ENCODE peak calls at places on chromosomes 2 and 18, in ten cellular contexts. S is fibroblast of lung; C is tibial artery; D is Caco-2; O is heart right ventricle; N is GM23338; V is CD8-positive, alpha-beta T cell; U is left ventricle myocardium inferior; J is A549; G is ascending aorta. E is an unnamed sample.

GRCh38 chr2:63364866-63365265 is 223.4 kb downstream of the WDPCP start:
- DNase-seq in S (no peak), C (no peak), D (no peak), O (no peak), N (no peak), V (no peak), U (no peak), J (no peak), G (no peak), E (no peak)

GRCh38 chr18:48138211-48138610 is 207.8 kb upstream of the SMAD2 start:
- DNase-seq in S (no peak), C (no peak), D (no peak), O (no peak), N (peak), V (no peak), U (no peak), J (no peak), G (no peak), E (no peak)

GRCh38 chr2:45986509-45986908 is 310.7 kb upstream of the EPAS1 start:
- DNase-seq in S (no peak), C (peak), D (no peak), O (no peak), N (no peak), V (no peak), U (no peak), J (no peak), G (no peak), E (no peak)

GRCh38 chr2:23622466-23622865 is 237.5 kb downstream of the KLHL29 start:
- DNase-seq in S (no peak), C (no peak), D (no peak), O (no peak), N (no peak), V (no peak), U (no peak), J (no peak), G (no peak), E (no peak)

GRCh38 chr2:74845991-74846390 is 12.1 kb downstream of the HK2 start:
- DNase-seq in S (peak), C (no peak), D (no peak), O (no peak), N (no peak), V (no peak), U (no peak), J (no peak), G (no peak), E (peak)

GRCh38 chr2:109256921-109257320 is 127.9 kb downstream of the SH3RF3 start:
- DNase-seq in S (peak), C (peak), D (no peak), O (no peak), N (no peak), V (no peak), U (no peak), J (no peak), G (peak), E (peak)

GRCh38 chr18:44937985-44938384 is 257.3 kb downstream of the SETBP1 start:
- DNase-seq in S (no peak), C (no peak), D (no peak), O (no peak), N (no peak), V (no peak), U (no peak), J (no peak), G (no peak), E (no peak)

GRCh38 chr2:27703638-27704341 is 40.1 kb downstream of the SLC4A1AP start:
- DNase-seq in S (peak), C (peak), D (peak), O (peak), N (peak), V (peak), U (peak), J (peak), G (peak), E (peak)

GRCh38 chr2:43323810-43324588 is 97.6 kb upstream of the ZFP36L2 start:
- DNase-seq in S (no peak), C (peak), D (no peak), O (peak), N (no peak), V (no peak), U (peak), J (no peak), G (peak), E (no peak)

GRCh38 chr2:44931177-44931795 is 10.2 kb upstream of the SIX3 start:
- DNase-seq in S (no peak), C (no peak), D (peak), O (no peak), N (no peak), V (no peak), U (no peak), J (no peak), G (peak), E (no peak)

GRCh38 chr18:46622451-46622850 is 34.6 kb downstream of the LOXHD1 start:
- DNase-seq in S (no peak), C (no peak), D (no peak), O (no peak), N (no peak), V (no peak), U (no peak), J (no peak), G (no peak), E (no peak)

GRCh38 chr2:37575780-37576179 is 95.7 kb downstream of the CDC42EP3 start:
- DNase-seq in S (no peak), C (no peak), D (no peak), O (no peak), N (no peak), V (no peak), U (no peak), J (no peak), G (no peak), E (peak)
- TF ChIP-seq CTCF in S (no peak), C (no peak), D (no peak), O (no peak), N (peak), V (no peak), U (no peak), J (no peak), G (no peak), E (peak)

GRCh38 chr2:232419245-232420072 is 12.8 kb downstream of the ALPG start:
- DNase-seq in S (no peak), C (no peak), D (no peak), O (no peak), N (peak), V (no peak), U (no peak), J (no peak), G (no peak), E (no peak)
- H3K4me3 ChIP-seq in S (no peak), C (peak), D (no peak), O (peak), N (peak), V (no peak), U (peak), J (peak), G (peak), E (no peak)

GRCh38 chr2:111116016-111116746 is 4.5 kb upstream of the BCL2L11 start:
- DNase-seq in S (no peak), C (no peak), D (no peak), O (no peak), N (no peak), V (no peak), U (no peak), J (no peak), G (no peak), E (no peak)
- TF ChIP-seq CTCF in S (no peak), C (no peak), D (no peak), O (no peak), N (no peak), V (no peak), U (no peak), J (no peak), G (no peak), E (no peak)

DNA sequence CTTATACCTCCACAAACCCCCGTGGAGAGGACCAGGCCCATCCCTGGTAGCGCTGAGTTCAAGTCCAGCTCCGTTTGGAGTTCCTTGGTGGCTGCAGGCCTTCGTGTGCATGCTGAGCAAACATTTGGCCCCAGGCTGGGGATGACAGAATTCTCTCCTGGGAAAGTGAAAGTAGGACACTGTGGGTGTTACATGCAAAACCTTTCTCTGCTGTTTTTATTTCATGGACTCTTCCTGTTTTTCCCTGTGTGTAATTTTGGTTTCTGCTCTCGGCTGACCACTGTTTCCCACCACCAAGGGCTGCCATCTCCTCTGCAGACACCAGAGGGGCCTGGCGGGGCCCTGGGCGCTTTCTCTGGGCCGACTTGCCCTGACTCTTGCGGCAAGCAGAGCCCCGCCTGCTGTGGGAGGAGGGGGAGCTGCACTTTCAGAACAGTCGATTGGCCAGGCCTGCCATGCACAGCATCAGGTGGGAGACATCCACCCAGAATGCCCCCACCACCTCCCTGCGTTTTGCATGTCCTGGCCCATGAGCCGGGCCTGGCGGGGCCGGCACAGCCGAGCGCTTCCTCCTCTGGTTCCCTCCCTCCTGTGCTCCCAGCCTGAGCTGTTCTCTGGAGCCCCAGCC is 102.4 kb downstream of the CABLES1 start:
- DNase-seq in S (peak), C (peak), D (no peak), O (peak), N (peak), V (peak), U (peak), J (no peak), G (peak), E (peak)
- H3K4me3 ChIP-seq in S (peak), C (peak), D (no peak), O (peak), N (no peak), V (peak), U (peak), J (no peak), G (peak), E (peak)

DNA sequence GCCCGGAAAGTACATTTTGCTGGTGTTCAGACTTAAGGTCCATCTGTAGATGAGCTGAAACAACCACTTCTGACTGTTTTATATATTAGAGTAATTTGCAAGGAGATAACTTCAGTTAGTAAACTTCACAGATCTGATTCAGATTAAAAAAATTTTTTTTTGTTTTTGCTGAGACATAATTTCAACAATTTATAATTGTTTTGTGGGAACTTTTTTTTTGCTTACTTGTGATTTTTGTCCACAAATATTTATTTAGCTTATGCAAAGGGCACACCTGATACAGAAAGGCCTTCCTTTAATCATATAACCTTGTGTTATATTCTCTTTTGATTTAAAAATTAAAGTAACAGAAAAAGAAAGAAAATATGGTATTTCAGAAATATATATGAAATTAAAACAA is 9.6 kb upstream of the SCN9A start:
- DNase-seq in S (no peak), C (no peak), D (no peak), O (no peak), N (no peak), V (no peak), U (no peak), J (no peak), G (no peak), E (no peak)
- TF ChIP-seq CTCF in S (no peak), C (no peak), D (no peak), O (no peak), N (no peak), V (no peak), U (no peak), J (no peak), G (no peak), E (no peak)

E was measured in AG10803.